ENCODE peak calls at places on chromosome 14, in four cellular contexts. One of them, this sample, is unnamed.

GRCh38 chr14:91898256-91898843 is 31.0 kb upstream of the TC2N start:
- DNase-seq in stimulated activated naive CD8-positive, alpha-beta T cell treated with anti-CD3 and anti-CD28 coated beads, Interleukin-15, Interleukin-2, amounts not matched to agents 100 U/mL and 50 U/mL, for 24 hours: no peak
- DNase-seq in RWPE1: no peak
- DNase-seq in sigmoid colon: no peak
- DNase-seq in this sample: no peak

GRCh38 chr14:50647282-50647681 is 20.8 kb downstream of the SAV1 start:
- DNase-seq in stimulated activated naive CD8-positive, alpha-beta T cell treated with anti-CD3 and anti-CD28 coated beads, Interleukin-15, Interleukin-2, amounts not matched to agents 100 U/mL and 50 U/mL, for 24 hours: no peak
- DNase-seq in RWPE1: no peak
- DNase-seq in sigmoid colon: no peak
- DNase-seq in this sample: no peak

GRCh38 chr14:58078068-58078467 is 73.9 kb downstream of the ARMH4 start:
- DNase-seq in stimulated activated naive CD8-positive, alpha-beta T cell treated with anti-CD3 and anti-CD28 coated beads, Interleukin-15, Interleukin-2, amounts not matched to agents 100 U/mL and 50 U/mL, for 24 hours: no peak
- DNase-seq in RWPE1: peak
- DNase-seq in sigmoid colon: no peak
- DNase-seq in this sample: no peak

GRCh38 chr14:51539571-51540037 is 112.1 kb upstream of the FRMD6 start:
- DNase-seq in stimulated activated naive CD8-positive, alpha-beta T cell treated with anti-CD3 and anti-CD28 coated beads, Interleukin-15, Interleukin-2, amounts not matched to agents 100 U/mL and 50 U/mL, for 24 hours: no peak
- DNase-seq in RWPE1: peak
- DNase-seq in sigmoid colon: no peak
- DNase-seq in this sample: no peak

GRCh38 chr14:80212025-80212402 is 710 bp upstream of the DIO2 start:
- DNase-seq in stimulated activated naive CD8-positive, alpha-beta T cell treated with anti-CD3 and anti-CD28 coated beads, Interleukin-15, Interleukin-2, amounts not matched to agents 100 U/mL and 50 U/mL, for 24 hours: no peak
- DNase-seq in RWPE1: peak
- DNase-seq in sigmoid colon: no peak
- DNase-seq in this sample: no peak

GRCh38 chr14:49619730-49620129 is 696 bp downstream of the RPL36AL start:
- DNase-seq in stimulated activated naive CD8-positive, alpha-beta T cell treated with anti-CD3 and anti-CD28 coated beads, Interleukin-15, Interleukin-2, amounts not matched to agents 100 U/mL and 50 U/mL, for 24 hours: no peak
- DNase-seq in RWPE1: no peak
- DNase-seq in sigmoid colon: no peak
- DNase-seq in this sample: no peak

GRCh38 chr14:100159107-100159864 is at the start of gene DEGS2:
- DNase-seq in stimulated activated naive CD8-positive, alpha-beta T cell treated with anti-CD3 and anti-CD28 coated beads, Interleukin-15, Interleukin-2, amounts not matched to agents 100 U/mL and 50 U/mL, for 24 hours: peak
- DNase-seq in RWPE1: peak
- DNase-seq in sigmoid colon: no peak
- DNase-seq in this sample: no peak

GRCh38 chr14:85528080-85528881 is 1.7 kb upstream of the FLRT2 start:
- DNase-seq in stimulated activated naive CD8-positive, alpha-beta T cell treated with anti-CD3 and anti-CD28 coated beads, Interleukin-15, Interleukin-2, amounts not matched to agents 100 U/mL and 50 U/mL, for 24 hours: no peak
- DNase-seq in RWPE1: peak
- DNase-seq in sigmoid colon: peak
- DNase-seq in this sample: no peak

GRCh38 chr14:100629696-100630095 is 42.5 kb upstream of the BEGAIN start:
- DNase-seq in stimulated activated naive CD8-positive, alpha-beta T cell treated with anti-CD3 and anti-CD28 coated beads, Interleukin-15, Interleukin-2, amounts not matched to agents 100 U/mL and 50 U/mL, for 24 hours: no peak
- DNase-seq in RWPE1: no peak
- DNase-seq in sigmoid colon: no peak
- DNase-seq in this sample: no peak

GRCh38 chr14:59869381-59870255 is 958 bp downstream of the RTN1 start:
- DNase-seq in stimulated activated naive CD8-positive, alpha-beta T cell treated with anti-CD3 and anti-CD28 coated beads, Interleukin-15, Interleukin-2, amounts not matched to agents 100 U/mL and 50 U/mL, for 24 hours: no peak
- DNase-seq in RWPE1: peak
- DNase-seq in sigmoid colon: peak
- DNase-seq in this sample: no peak

GRCh38 chr14:24315807-24316596 is 4.7 kb downstream of the LTB4R start:
- DNase-seq in stimulated activated naive CD8-positive, alpha-beta T cell treated with anti-CD3 and anti-CD28 coated beads, Interleukin-15, Interleukin-2, amounts not matched to agents 100 U/mL and 50 U/mL, for 24 hours: no peak
- DNase-seq in RWPE1: no peak
- DNase-seq in sigmoid colon: no peak
- DNase-seq in this sample: peak

This sample was measured in erythroblast.